ENCODE peak calls at places on chromosomes 11 and 22, in eight cellular contexts. C, S, A, R, D, G, P and W are unnamed samples.

GRCh38 chr11:75301131-75301530 is 50.3 kb downstream of the ARRB1 start:
- DNase-seq in C (peak; percentile 54), R (no peak), A (no peak), P (no peak), D (no peak), G (no peak), S (no peak), W (no peak)

GRCh38 chr11:112847568-112847967 is 113.7 kb upstream of the NCAM1 start:
- DNase-seq in S (no peak), A (no peak), D (no peak), G (no peak), P (no peak), C (no peak), R (no peak), W (no peak)

GRCh38 chr22:37048133-37048532 is 3.4 kb upstream of the KCTD17 start:
- DNase-seq in G (no peak), D (no peak), R (no peak), A (no peak), C (no peak), S (no peak), P (no peak), W (no peak)

GRCh38 chr22:44523981-44524759 is 26.1 kb upstream of the RTL6 start:
- DNase-seq in R (no peak), C (no peak), G (no peak), D (no peak), S (peak; percentile 53), P (no peak), A (no peak), W (no peak)

GRCh38 chr22:43275545-43275981 is 67.6 kb downstream of the SCUBE1 start:
- DNase-seq in P (no peak), S (no peak), C (no peak), D (peak; percentile 48), G (no peak), R (peak; percentile 36), A (no peak), W (peak; percentile 51)

GRCh38 chr11:35390737-35391682 is 28.3 kb downstream of the SLC1A2 start:
- DNase-seq in P (peak; percentile 54), G (peak; percentile 80), D (no peak), S (peak; percentile 40), R (no peak), C (no peak), A (no peak), W (peak; percentile 10)

GRCh38 chr11:72773291-72773690 is 20.6 kb downstream of the STARD10 start:
- DNase-seq in G (no peak), R (no peak), P (no peak), A (no peak), C (no peak), D (peak; percentile 12), S (peak; percentile 73), W (no peak)

GRCh38 chr11:92789761-92790160 is 179.7 kb upstream of the MTNR1B start:
- DNase-seq in S (no peak), R (no peak), A (no peak), D (no peak), G (no peak), P (no peak), C (no peak), W (no peak)

GRCh38 chr22:37918580-37919274 is 12.6 kb downstream of the MICALL1 start:
- DNase-seq in P (no peak), A (no peak), R (no peak), C (no peak), D (no peak), S (no peak), G (no peak), W (no peak)

GRCh38 chr11:94501522-94501921 is 7.7 kb downstream of the ANKRD49 start:
- DNase-seq in G (no peak), C (no peak), A (no peak), S (no peak), D (no peak), R (no peak), P (no peak), W (no peak)

GRCh38 chr11:71488086-71488967 is 35.3 kb downstream of the NADSYN1 start:
- DNase-seq in G (no peak), P (no peak), S (peak; percentile 42), D (peak; percentile 75), R (no peak), A (no peak), C (no peak), W (peak; percentile 40)

GRCh38 chr11:68498903-68499883 is 38.6 kb downstream of the PPP6R3 start:
- DNase-seq in S (no peak), R (no peak), C (no peak), D (no peak), P (no peak), A (no peak), G (no peak), W (no peak)

GRCh38 chr11:72234514-72234830 is 9.5 kb downstream of the PHOX2A start:
- DNase-seq in D (no peak), P (no peak), A (no peak), G (no peak), R (no peak), C (no peak), S (no peak), W (no peak)

GRCh38 chr11:129815596-129816461 is at the start of gene TMEM45B:
- DNase-seq in P (peak; percentile 54), S (no peak), G (no peak), R (no peak), A (no peak), D (no peak), C (no peak), W (no peak)

GRCh38 chr11:94557992-94558391 is 9.2 kb upstream of the PIWIL4 start:
- DNase-seq in S (no peak), P (no peak), C (no peak), R (no peak), G (no peak), A (no peak), D (no peak), W (no peak)

GRCh38 chr11:33930317-33931021 is 38.6 kb upstream of the LMO2 start:
- DNase-seq in C (no peak), A (peak; percentile 79), P (no peak), D (peak; percentile 98), S (no peak), G (no peak), R (peak; percentile 96), W (no peak)

GRCh38 chr11:80414766-80415165 is 973.9 kb upstream of the TENM4 start:
- DNase-seq in S (peak; percentile 9), P (no peak), G (no peak), C (no peak), R (no peak), A (no peak), D (peak; percentile 74), W (no peak)

GRCh38 chr11:117072517-117073218 is 25.6 kb downstream of the SIK3 start:
- DNase-seq in C (no peak), R (peak; percentile 95), G (no peak), S (peak; percentile 83), A (no peak), D (peak; percentile 90), P (no peak), W (peak; percentile 68)

GRCh38 chr11:19673924-19674390 is 38.7 kb upstream of the NAV2 start:
- DNase-seq in P (no peak), D (peak; percentile 23), C (peak; percentile 69), S (no peak), G (no peak), A (peak; percentile 67), R (no peak), W (no peak)

GRCh38 chr11:8293171-8293570 is 29.5 kb upstream of the LMO1 start:
- DNase-seq in C (no peak), D (no peak), G (no peak), R (no peak), A (no peak), S (no peak), P (no peak), W (no peak)

GRCh38 chr11:45178890-45179663 is 32.6 kb downstream of the PRDM11 start:
- DNase-seq in D (peak; percentile 9), C (no peak), P (no peak), S (peak; percentile 40), R (no peak), A (no peak), G (no peak), W (no peak)

GRCh38 chr11:124746621-124747243 is 5.3 kb downstream of the VSIG2 start:
- DNase-seq in P (peak; percentile 82), D (peak; percentile 93), C (no peak), G (peak; percentile 62), S (peak; percentile 27), R (peak; percentile 40), A (no peak), W (peak; percentile 73)